ENCODE peak calls at places on chromosomes 7 and 10, in six cellular contexts. R is IMR-90, N is neuronal stem cell, X is mesenchymal stem cell, C is H1, H is mesendoderm. L is an unnamed sample.

GRCh38 chr10:61417661-61418060 is 35.5 kb downstream of the TMEM26 start:
- DNase-seq in N (no peak), X (no peak), C (no peak), H (no peak), R (no peak), L (no peak)

GRCh38 chr7:13850185-13850752 is 139.2 kb downstream of the ETV1 start:
- DNase-seq in N (no peak), R (peak), X (peak), H (peak), C (no peak), L (no peak)

GRCh38 chr7:2444476-2444875 is 31.7 kb downstream of the GRIFIN start:
- DNase-seq in X (peak), C (no peak), N (no peak), R (peak), H (no peak), L (no peak)

GRCh38 chr7:81719865-81720264 is 50.0 kb downstream of the HGF start:
- DNase-seq in C (no peak), X (no peak), H (no peak), R (peak), N (no peak), L (no peak)

GRCh38 chr7:139595806-139596205 is 72.3 kb downstream of the CLEC2L start:
- DNase-seq in X (no peak), R (no peak), C (no peak), H (no peak), N (no peak), L (no peak)

GRCh38 chr7:24739306-24739705 is 18.0 kb downstream of the GSDME start:
- DNase-seq in X (no peak), C (no peak), R (no peak), N (no peak), H (no peak), L (no peak)

GRCh38 chr7:1646957-1647891 is 22.9 kb upstream of the ELFN1 start:
- DNase-seq in H (no peak), C (peak), N (no peak), R (no peak), X (no peak), L (no peak)

GRCh38 chr7:150780249-150780648 is 19.9 kb downstream of the TMEM176B start:
- DNase-seq in C (no peak), R (no peak), N (no peak), X (peak), H (no peak), L (no peak)

GRCh38 chr7:128672927-128673517 is 930 bp downstream of the GARIN1A start:
- DNase-seq in C (peak), X (peak), H (peak), R (peak), N (no peak), L (peak)

GRCh38 chr7:152859781-152860191 is 100.2 kb downstream of the ACTR3B start:
- DNase-seq in R (no peak), H (peak), X (no peak), N (no peak), C (peak), L (peak)

GRCh38 chr7:130491841-130492518 is at the start of gene MEST:
- DNase-seq in X (peak), N (no peak), C (peak), H (no peak), R (peak), L (peak)

GRCh38 chr10:7529638-7530037 is 118.8 kb upstream of the SFMBT2 start:
- DNase-seq in H (peak), N (no peak), R (no peak), X (peak), C (peak), L (peak)

GRCh38 chr7:17239683-17240521 is 58.5 kb upstream of the AHR start:
- DNase-seq in R (peak), N (no peak), C (no peak), H (peak), X (peak), L (no peak)

GRCh38 chr7:85730016-85730415 is 543.2 kb upstream of the SEMA3D start:
- DNase-seq in R (no peak), C (no peak), N (no peak), H (no peak), X (no peak), L (no peak)

GRCh38 chr10:86348321-86349210 is 18.0 kb downstream of the GRID1 start:
- DNase-seq in R (no peak), C (no peak), X (no peak), N (no peak), H (no peak), L (peak)

GRCh38 chr7:81852701-81853100 is 82.9 kb upstream of the HGF start:
- DNase-seq in N (no peak), R (no peak), H (no peak), X (no peak), C (no peak), L (no peak)

GRCh38 chr7:105473163-105473562 is 48.9 kb downstream of the PUS7 start:
- DNase-seq in N (no peak), H (peak), R (peak), X (peak), C (no peak), L (no peak)

GRCh38 chr10:5945561-5946418 is 31.6 kb downstream of the IL15RA start:
- DNase-seq in N (no peak), C (no peak), X (peak), R (peak), H (peak), L (no peak)

GRCh38 chr10:133258066-133258817 is 18.4 kb downstream of the ADAM8 start:
- DNase-seq in R (no peak), C (no peak), H (no peak), N (no peak), X (no peak), L (no peak)

GRCh38 chr10:35642793-35643114 is 658 bp upstream of the FZD8 start:
- DNase-seq in H (no peak), R (no peak), N (no peak), C (no peak), X (no peak), L (no peak)

GRCh38 chr7:23467281-23467680 is 3.0 kb downstream of the IGF2BP3 start:
- DNase-seq in C (peak), N (no peak), X (no peak), R (no peak), H (peak), L (no peak)

GRCh38 chr10:93594518-93594917 is 6.5 kb downstream of the RBP4 start:
- DNase-seq in C (no peak), R (no peak), N (no peak), H (no peak), X (no peak), L (no peak)

GRCh38 chr10:120432209-120432608 is 24.8 kb upstream of the PLPP4 start:
- DNase-seq in X (no peak), C (no peak), H (no peak), N (no peak), R (no peak), L (no peak)

GRCh38 chr10:107553470-107553869 is 389.0 kb upstream of the SORCS1 start:
- DNase-seq in N (no peak), X (peak), H (no peak), R (peak), C (no peak), L (no peak)

GRCh38 chr10:70363292-70363691 is 19.1 kb downstream of the LRRC20 start:
- DNase-seq in C (no peak), N (no peak), X (no peak), H (no peak), R (no peak), L (no peak)
- H3K27ac ChIP-seq in C (no peak), N (no peak), X (peak), H (no peak), R (peak), L (no peak)

GRCh38 chr10:14476641-14477407 is 146.1 kb upstream of the FRMD4A start:
- DNase-seq in N (no peak), X (no peak), C (no peak), R (peak), H (peak), L (no peak)

GRCh38 chr10:14478639-14479038 is 147.9 kb upstream of the FRMD4A start:
- DNase-seq in R (peak), C (no peak), H (peak), X (peak), N (peak), L (peak)

GRCh38 chr10:14474656-14475055 is 143.9 kb upstream of the FRMD4A start:
- DNase-seq in N (no peak), R (peak), X (peak), H (no peak), C (no peak), L (no peak)

GRCh38 chr10:14478201-14478600 is 147.5 kb upstream of the FRMD4A start:
- DNase-seq in R (no peak), C (no peak), N (no peak), H (no peak), X (no peak), L (no peak)

GRCh38 chr10:14477408-14477710 is 146.6 kb upstream of the FRMD4A start:
- DNase-seq in N (no peak), R (peak), H (no peak), C (no peak), X (no peak), L (no peak)
- H4K8ac ChIP-seq in N (no peak), R (peak), H (no peak), C (no peak), X (no peak), L (no peak)

GRCh38 chr10:16748749-16749148 is 68.5 kb downstream of the RSU1 start:
- DNase-seq in H (no peak), N (no peak), R (no peak), X (no peak), C (no peak), L (no peak)
- H2BK15ac ChIP-seq in H (no peak), N (no peak), R (no peak), X (no peak), C (no peak), L (no peak)

DNA sequence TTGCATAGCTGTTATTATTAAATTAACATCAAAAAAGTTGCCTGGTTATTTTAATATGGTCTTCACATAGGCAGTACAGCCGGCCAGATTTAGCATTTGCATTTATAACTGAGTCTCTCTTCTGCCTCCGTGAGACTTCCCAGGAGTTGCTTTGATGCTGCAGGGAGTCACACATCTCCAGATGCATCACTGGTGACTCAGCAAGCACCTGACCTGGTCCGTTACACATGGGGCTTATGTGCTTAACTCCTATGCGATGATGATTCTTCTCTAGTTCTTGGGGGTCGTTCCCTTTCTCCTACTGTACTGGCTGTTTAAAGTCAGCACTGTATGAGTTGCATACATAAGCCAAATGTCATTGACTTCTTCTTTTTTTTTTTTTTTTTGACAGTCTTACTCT is 13.1 kb upstream of the AKR1E2 start:
- DNase-seq in N (no peak), X (peak), R (peak), C (no peak), H (peak), L (no peak)
- H3K27ac ChIP-seq in N (no peak), X (peak), R (no peak), C (no peak), H (no peak), L (no peak)

GRCh38 chr7:102321351-102322201 is 34.7 kb downstream of the SPDYE6 start:
- DNase-seq in N (no peak), X (peak), C (peak), R (no peak), H (peak), L (peak)
- H4K8ac ChIP-seq in N (no peak), X (peak), C (peak), R (no peak), H (no peak), L (no peak)

DNA sequence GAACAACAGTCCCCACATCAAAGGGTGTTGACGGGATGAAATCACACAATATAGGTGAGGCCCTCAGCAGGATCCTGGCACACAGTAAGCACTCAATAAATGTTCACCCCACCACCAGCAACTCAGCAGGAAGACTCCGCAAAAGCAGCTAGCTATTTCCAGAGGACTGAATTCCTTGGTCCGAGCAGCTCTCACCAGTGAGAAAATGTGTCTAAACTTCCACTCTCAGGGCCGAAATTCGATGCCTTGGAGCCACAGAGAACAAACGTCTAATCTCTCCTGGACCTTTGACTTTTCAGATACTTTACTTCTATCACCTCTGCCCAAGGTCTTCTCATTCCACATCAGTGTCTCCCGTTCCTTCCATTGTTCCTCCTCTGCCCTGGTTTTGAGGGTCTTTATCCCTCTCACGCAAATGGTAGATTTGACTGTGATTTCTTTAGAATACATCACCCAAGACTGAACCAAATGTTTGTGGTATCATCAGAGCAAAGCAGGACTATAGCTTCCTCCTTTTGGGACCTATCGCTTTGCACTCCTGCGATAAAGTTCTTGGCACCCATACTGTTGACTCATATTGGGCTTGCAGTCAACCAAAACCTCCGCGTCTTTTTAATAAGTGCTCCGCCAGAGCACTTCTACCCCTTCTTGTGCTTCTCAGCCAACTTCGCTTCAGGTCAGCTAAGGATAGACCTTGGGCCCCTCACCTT is 903 bp upstream of the NT5C2 start:
- DNase-seq in N (peak), R (peak), C (no peak), H (peak), X (no peak), L (no peak)
- H2BK15ac ChIP-seq in N (no peak), R (peak), C (peak), H (no peak), X (no peak), L (no peak)

L was measured in H9.